ENCODE peak calls at places on chromosomes 16 and 17, in nine cellular contexts. One of them, this sample, is unnamed.

GRCh38 chr17:55434721-55435120 is 13.1 kb upstream of the MMD start:
- DNase-seq in EL: peak; percentile 34
- DNase-seq in activated CD8-positive, alpha-beta T cell treated with anti-CD3 and anti-CD28 coated beads for 36 hours: peak; percentile 52
- DNase-seq in activated CD8-positive, alpha-beta memory T cell treated with anti-CD3 and anti-CD28 coated beads for 1 hour: no peak
- DNase-seq in effector memory CD8-positive, alpha-beta T cell: no peak
- DNase-seq in adipocyte: no peak
- DNase-seq in substantia nigra: no peak
- DNase-seq in stimulated activated CD8-positive, alpha-beta memory T cell treated with anti-CD3 and anti-CD28 coated beads, Interleukin-2, amount 100 ng/mL, for 48 hours: no peak
- DNase-seq in skeletal muscle cell: no peak
- DNase-seq in this sample: no peak

GRCh38 chr16:16145286-16145685 is 78.0 kb downstream of the ABCC6 start:
- DNase-seq in EL: no peak
- DNase-seq in activated CD8-positive, alpha-beta T cell treated with anti-CD3 and anti-CD28 coated beads for 36 hours: no peak
- DNase-seq in activated CD8-positive, alpha-beta memory T cell treated with anti-CD3 and anti-CD28 coated beads for 1 hour: no peak
- DNase-seq in effector memory CD8-positive, alpha-beta T cell: no peak
- DNase-seq in adipocyte: no peak
- DNase-seq in substantia nigra: no peak
- DNase-seq in stimulated activated CD8-positive, alpha-beta memory T cell treated with anti-CD3 and anti-CD28 coated beads, Interleukin-2, amount 100 ng/mL, for 48 hours: no peak
- DNase-seq in skeletal muscle cell: no peak
- DNase-seq in this sample: no peak

GRCh38 chr16:66382966-66383299 is 16.4 kb downstream of the CDH5 start:
- DNase-seq in EL: peak; percentile 90
- DNase-seq in activated CD8-positive, alpha-beta T cell treated with anti-CD3 and anti-CD28 coated beads for 36 hours: no peak
- DNase-seq in activated CD8-positive, alpha-beta memory T cell treated with anti-CD3 and anti-CD28 coated beads for 1 hour: no peak
- DNase-seq in effector memory CD8-positive, alpha-beta T cell: no peak
- DNase-seq in adipocyte: peak; percentile 59
- DNase-seq in substantia nigra: no peak
- DNase-seq in stimulated activated CD8-positive, alpha-beta memory T cell treated with anti-CD3 and anti-CD28 coated beads, Interleukin-2, amount 100 ng/mL, for 48 hours: no peak
- DNase-seq in skeletal muscle cell: peak; percentile 41
- DNase-seq in this sample: no peak

GRCh38 chr17:62968445-62968923 is 2.4 kb downstream of the TANC2 start:
- DNase-seq in EL: peak; percentile 89
- DNase-seq in activated CD8-positive, alpha-beta T cell treated with anti-CD3 and anti-CD28 coated beads for 36 hours: peak; percentile 66
- DNase-seq in activated CD8-positive, alpha-beta memory T cell treated with anti-CD3 and anti-CD28 coated beads for 1 hour: peak; percentile 26
- DNase-seq in effector memory CD8-positive, alpha-beta T cell: peak; percentile 49
- DNase-seq in adipocyte: peak; percentile 95
- DNase-seq in substantia nigra: no peak
- DNase-seq in stimulated activated CD8-positive, alpha-beta memory T cell treated with anti-CD3 and anti-CD28 coated beads, Interleukin-2, amount 100 ng/mL, for 48 hours: no peak
- DNase-seq in skeletal muscle cell: peak; percentile 81
- DNase-seq in this sample: peak; percentile 93

GRCh38 chr17:45923511-45924268 is 29.3 kb downstream of the MAPT start:
- DNase-seq in EL: peak; percentile 19
- DNase-seq in activated CD8-positive, alpha-beta T cell treated with anti-CD3 and anti-CD28 coated beads for 36 hours: no peak
- DNase-seq in activated CD8-positive, alpha-beta memory T cell treated with anti-CD3 and anti-CD28 coated beads for 1 hour: no peak
- DNase-seq in effector memory CD8-positive, alpha-beta T cell: no peak
- DNase-seq in adipocyte: peak; percentile 89
- DNase-seq in substantia nigra: no peak
- DNase-seq in stimulated activated CD8-positive, alpha-beta memory T cell treated with anti-CD3 and anti-CD28 coated beads, Interleukin-2, amount 100 ng/mL, for 48 hours: no peak
- DNase-seq in skeletal muscle cell: peak; percentile 12
- DNase-seq in this sample: no peak

GRCh38 chr17:57892820-57893595 is 43.2 kb upstream of the MRPS23 start:
- DNase-seq in EL: peak; percentile 99
- DNase-seq in activated CD8-positive, alpha-beta T cell treated with anti-CD3 and anti-CD28 coated beads for 36 hours: no peak
- DNase-seq in activated CD8-positive, alpha-beta memory T cell treated with anti-CD3 and anti-CD28 coated beads for 1 hour: no peak
- DNase-seq in effector memory CD8-positive, alpha-beta T cell: no peak
- DNase-seq in adipocyte: peak; percentile 98
- DNase-seq in substantia nigra: peak; percentile 71
- DNase-seq in stimulated activated CD8-positive, alpha-beta memory T cell treated with anti-CD3 and anti-CD28 coated beads, Interleukin-2, amount 100 ng/mL, for 48 hours: no peak
- DNase-seq in skeletal muscle cell: peak; percentile 99
- DNase-seq in this sample: peak; percentile 36

GRCh38 chr17:4953461-4953961 is 2.6 kb downstream of the ENO3 start:
- DNase-seq in EL: peak; percentile 82
- DNase-seq in activated CD8-positive, alpha-beta T cell treated with anti-CD3 and anti-CD28 coated beads for 36 hours: no peak
- DNase-seq in activated CD8-positive, alpha-beta memory T cell treated with anti-CD3 and anti-CD28 coated beads for 1 hour: no peak
- DNase-seq in effector memory CD8-positive, alpha-beta T cell: no peak
- DNase-seq in adipocyte: peak; percentile 65
- DNase-seq in substantia nigra: no peak
- DNase-seq in stimulated activated CD8-positive, alpha-beta memory T cell treated with anti-CD3 and anti-CD28 coated beads, Interleukin-2, amount 100 ng/mL, for 48 hours: no peak
- DNase-seq in skeletal muscle cell: no peak
- DNase-seq in this sample: no peak

GRCh38 chr17:55576237-55576998 is 65.2 kb upstream of the SMIM36 start:
- DNase-seq in EL: peak; percentile 73
- DNase-seq in activated CD8-positive, alpha-beta T cell treated with anti-CD3 and anti-CD28 coated beads for 36 hours: no peak
- DNase-seq in activated CD8-positive, alpha-beta memory T cell treated with anti-CD3 and anti-CD28 coated beads for 1 hour: no peak
- DNase-seq in effector memory CD8-positive, alpha-beta T cell: no peak
- DNase-seq in adipocyte: peak; percentile 81
- DNase-seq in substantia nigra: no peak
- DNase-seq in stimulated activated CD8-positive, alpha-beta memory T cell treated with anti-CD3 and anti-CD28 coated beads, Interleukin-2, amount 100 ng/mL, for 48 hours: no peak
- DNase-seq in skeletal muscle cell: peak; percentile 41
- DNase-seq in this sample: no peak

GRCh38 chr16:17101646-17102045 is 369.1 kb downstream of the XYLT1 start:
- DNase-seq in EL: no peak
- DNase-seq in activated CD8-positive, alpha-beta T cell treated with anti-CD3 and anti-CD28 coated beads for 36 hours: peak; percentile 12
- DNase-seq in activated CD8-positive, alpha-beta memory T cell treated with anti-CD3 and anti-CD28 coated beads for 1 hour: no peak
- DNase-seq in effector memory CD8-positive, alpha-beta T cell: no peak
- DNase-seq in adipocyte: no peak
- DNase-seq in substantia nigra: no peak
- DNase-seq in stimulated activated CD8-positive, alpha-beta memory T cell treated with anti-CD3 and anti-CD28 coated beads, Interleukin-2, amount 100 ng/mL, for 48 hours: no peak
- DNase-seq in skeletal muscle cell: no peak
- DNase-seq in this sample: no peak

GRCh38 chr17:80832888-80833583 is 158.6 kb upstream of the CHMP6 start:
- DNase-seq in EL: peak; percentile 100
- DNase-seq in activated CD8-positive, alpha-beta T cell treated with anti-CD3 and anti-CD28 coated beads for 36 hours: peak; percentile 90
- DNase-seq in activated CD8-positive, alpha-beta memory T cell treated with anti-CD3 and anti-CD28 coated beads for 1 hour: peak; percentile 41
- DNase-seq in effector memory CD8-positive, alpha-beta T cell: peak; percentile 66
- DNase-seq in adipocyte: peak; percentile 96
- DNase-seq in substantia nigra: peak; percentile 54
- DNase-seq in stimulated activated CD8-positive, alpha-beta memory T cell treated with anti-CD3 and anti-CD28 coated beads, Interleukin-2, amount 100 ng/mL, for 48 hours: peak; percentile 75
- DNase-seq in skeletal muscle cell: peak; percentile 98
- DNase-seq in this sample: peak; percentile 66